ENCODE peak calls at places on chromosomes 5 and 9, in eight cellular contexts. H is H1, T is HepG2, B is HCT116, N is A549, Y is endothelial cell of umbilical vein, J is GM12878, Q is K562. E is an unnamed sample.
A peak's percentile ranks its signal among the peaks of the same experiment; 100 is the strongest.

GRCh38 chr9:33524431-33524947 is 438 bp downstream of the ANKRD18B start:
- DNase-seq in Q (peak; percentile 2), Y (peak; percentile 51), N (peak; percentile 33), J (no peak), H (peak; percentile 58), T (no peak), B (no peak), E (peak; percentile 69)

GRCh38 chr5:160697281-160697680 is 154.7 kb downstream of the ATP10B start:
- DNase-seq in B (no peak), H (no peak), J (no peak), Y (no peak), N (no peak), Q (no peak), T (no peak), E (no peak)

GRCh38 chr9:123876750-123877149 is 53.2 kb downstream of the DENND1A start:
- DNase-seq in H (no peak), T (no peak), J (no peak), Y (no peak), B (no peak), Q (no peak), N (no peak), E (no peak)

GRCh38 chr5:32083981-32084430 is 90.1 kb downstream of the GOLPH3 start:
- DNase-seq in N (no peak), Q (no peak), Y (no peak), B (no peak), H (no peak), T (peak; percentile 12), J (no peak), E (peak; percentile 35)

GRCh38 chr5:150484964-150485769 is 22.8 kb upstream of the NDST1 start:
- DNase-seq in H (no peak), Y (no peak), J (no peak), N (no peak), B (no peak), Q (no peak), T (peak; percentile 39), E (no peak)

GRCh38 chr5:160169326-160169725 is 50.1 kb upstream of the PWWP2A start:
- DNase-seq in T (no peak), Q (peak; percentile 2), H (no peak), Y (peak; percentile 83), B (no peak), J (no peak), N (no peak), E (peak; percentile 17)

GRCh38 chr9:6305954-6306563 is 22.1 kb upstream of the TPD52L3 start:
- DNase-seq in T (peak; percentile 42), N (peak; percentile 56), J (peak; percentile 23), B (peak; percentile 32), Q (no peak), H (no peak), Y (peak; percentile 72), E (peak; percentile 65)

GRCh38 chr9:20065076-20065475 is 276.2 kb upstream of the SLC24A2 start:
- DNase-seq in Y (peak; percentile 14), B (no peak), Q (no peak), H (no peak), T (no peak), N (no peak), J (no peak), E (no peak)

GRCh38 chr5:64900618-64901017 is 131.9 kb downstream of the CWC27 start:
- DNase-seq in T (peak; percentile 62), B (no peak), Q (no peak), H (no peak), J (no peak), N (peak; percentile 6), Y (peak; percentile 32), E (no peak)

GRCh38 chr9:100652850-100653249 is 75.0 kb downstream of the CAVIN4 start:
- DNase-seq in T (no peak), Q (no peak), N (no peak), H (no peak), B (no peak), Y (no peak), J (no peak), E (no peak)

GRCh38 chr5:63831381-63831780 is 130.9 kb downstream of the HTR1A start:
- DNase-seq in J (no peak), T (no peak), N (no peak), H (no peak), Q (no peak), B (no peak), Y (no peak), E (no peak)

GRCh38 chr9:37167456-37167855 is 47.1 kb downstream of the ZCCHC7 start:
- DNase-seq in N (no peak), B (no peak), Q (no peak), T (no peak), J (no peak), Y (peak; percentile 45), H (no peak), E (no peak)

GRCh38 chr9:14301006-14301405 is 12.9 kb downstream of the NFIB start:
- DNase-seq in T (no peak), Y (no peak), J (no peak), N (no peak), H (no peak), Q (no peak), B (no peak), E (no peak)

GRCh38 chr5:126540631-126541030 is 54.4 kb downstream of the ALDH7A1 start:
- DNase-seq in B (no peak), T (no peak), N (no peak), Q (no peak), Y (no peak), H (peak; percentile 30), J (no peak), E (no peak)

GRCh38 chr9:108609227-108609894 is 246.4 kb downstream of the ACTL7B start:
- DNase-seq in J (no peak), Q (no peak), Y (no peak), N (no peak), H (no peak), B (no peak), T (no peak), E (no peak)

GRCh38 chr5:147474140-147474539 is 35.7 kb downstream of the DPYSL3 start:
- DNase-seq in J (no peak), N (no peak), Q (no peak), Y (no peak), T (no peak), H (no peak), B (no peak), E (no peak)

GRCh38 chr9:2271426-2271825 is 256.3 kb downstream of the SMARCA2 start:
- DNase-seq in T (no peak), Q (peak; percentile 13), Y (peak; percentile 66), H (no peak), J (peak; percentile 37), B (peak; percentile 18), N (peak; percentile 39), E (peak; percentile 73)

GRCh38 chr5:170633235-170634041 is 129.6 kb downstream of the KCNIP1 start:
- DNase-seq in J (peak; percentile 20), T (peak; percentile 27), B (peak; percentile 50), Y (peak; percentile 83), Q (peak; percentile 69), N (peak; percentile 69), H (no peak), E (peak; percentile 27)

GRCh38 chr5:148976569-148977321 is 86.1 kb downstream of the SH3TC2 start:
- DNase-seq in J (no peak), B (no peak), N (no peak), H (no peak), Y (no peak), Q (no peak), T (no peak), E (no peak)

GRCh38 chr9:117709936-117710335 is 5.7 kb downstream of the TLR4 start:
- DNase-seq in H (no peak), N (no peak), Q (no peak), B (no peak), J (no peak), Y (no peak), T (no peak), E (no peak)

GRCh38 chr9:76373173-76373771 is 21.0 kb downstream of the RFK start:
- DNase-seq in T (peak; percentile 93), J (no peak), H (no peak), Q (no peak), N (peak; percentile 93), Y (no peak), B (no peak), E (no peak)

GRCh38 chr5:65203746-65204145 is 278.0 kb downstream of the ADAMTS6 start:
- DNase-seq in J (no peak), N (no peak), H (no peak), T (no peak), Q (no peak), Y (peak; percentile 24), B (no peak), E (no peak)

GRCh38 chr9:124716795-124717194 is 54.3 kb downstream of the NR6A1 start:
- DNase-seq in Q (no peak), J (no peak), H (no peak), B (peak; percentile 64), N (no peak), T (no peak), Y (no peak), E (no peak)

DNA sequence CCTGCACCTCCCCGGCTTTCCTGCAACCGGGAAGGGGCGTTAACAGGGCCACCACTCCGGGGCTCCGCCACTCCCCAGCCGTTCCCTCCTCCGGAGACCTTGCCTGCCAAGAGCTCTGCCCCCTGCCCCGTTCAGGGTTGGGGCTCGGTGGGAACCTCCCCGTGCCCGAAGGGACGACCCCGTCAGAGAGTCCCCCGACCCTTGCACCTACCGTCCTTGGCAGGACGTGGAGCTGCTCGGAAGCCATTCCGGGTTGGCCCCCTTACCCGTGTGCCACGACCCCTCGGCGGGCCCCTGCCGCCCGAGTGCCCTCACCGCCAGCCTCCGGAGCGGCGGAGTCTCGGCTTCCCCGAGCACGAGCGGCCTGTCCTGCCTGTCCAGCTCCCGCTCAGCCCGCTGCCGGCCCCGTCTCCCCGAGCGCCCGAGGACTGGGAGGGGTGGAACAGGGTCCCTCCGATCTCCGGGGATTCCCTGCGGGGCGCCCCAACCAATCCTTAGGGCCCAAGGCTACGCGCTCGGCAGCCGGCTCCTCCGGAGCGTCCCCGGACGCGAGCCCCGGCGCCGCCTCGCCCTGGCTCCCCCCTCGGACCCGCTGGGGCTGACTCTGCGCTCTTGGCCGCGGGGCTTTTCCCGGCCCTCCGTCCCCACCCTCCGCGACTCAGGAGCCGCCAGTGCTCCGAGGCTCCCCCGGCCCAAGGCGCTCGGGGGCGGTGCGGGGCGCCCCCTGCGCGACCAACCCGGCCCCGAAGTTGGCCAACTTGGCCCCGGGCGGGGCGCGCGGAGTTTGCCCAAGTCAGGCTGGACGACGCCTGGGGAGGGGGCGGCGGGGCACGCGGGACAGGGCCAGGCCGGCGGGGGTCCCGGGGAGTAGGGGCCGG is 721 bp downstream of the ADAMTS2 start:
- DNase-seq in J (no peak), Y (no peak), N (no peak), Q (peak; percentile 16), H (peak; percentile 71), B (no peak), T (no peak), E (peak; percentile 23)
- TF ChIP-seq MAX in J (no peak), Y (no peak), N (no peak), Q (no peak), H (no peak), B (no peak), T (no peak), E (no peak)

GRCh38 chr9:70091553-70091952 is 47.9 kb downstream of the MAMDC2 start:
- DNase-seq in N (no peak), Q (no peak), J (no peak), B (no peak), Y (no peak), T (no peak), H (no peak), E (no peak)
- TF ChIP-seq POLR2A in N (no peak), Q (no peak), J (no peak), B (no peak), Y (no peak), T (no peak), H (no peak), E (no peak)

GRCh38 chr5:180461303-180461702 is 32.9 kb upstream of the CNOT6 start:
- DNase-seq in B (no peak), N (no peak), H (no peak), Y (no peak), T (no peak), J (no peak), Q (no peak), E (no peak)
- TF ChIP-seq MAX in B (no peak), N (no peak), H (no peak), Y (no peak), T (no peak), J (no peak), Q (no peak), E (no peak)

GRCh38 chr9:93133641-93134017 is 422 bp downstream of the NINJ1 start:
- DNase-seq in T (peak; percentile 79), Y (peak; percentile 74), H (peak; percentile 76), Q (peak; percentile 74), N (peak; percentile 54), J (no peak), B (no peak), E (peak; percentile 84)
- TF ChIP-seq POLR2A in T (no peak), Y (no peak), H (no peak), Q (no peak), N (no peak), J (peak; percentile 9), B (no peak), E (no peak)